ENCODE peak calls at places on chromosomes 11 and 22, in six cellular contexts. O is progenitor cell of endocrine pancreas, S is fibroblast of mammary gland, D is brain microvascular endothelial cell, F is A549, L is natural killer cell. N is an unnamed sample.

GRCh38 chr22:41523464-41524221 is 20.6 kb downstream of the POLR3H start:
- DNase-seq in S (peak; percentile 76), L (no peak), D (peak; percentile 71), O (no peak), F (no peak), N (no peak)

GRCh38 chr11:88534185-88534584 is 196.6 kb upstream of the CTSC start:
- DNase-seq in F (no peak), S (no peak), D (no peak), L (no peak), O (no peak), N (no peak)

GRCh38 chr22:50282361-50283144 is 12.4 kb upstream of the MAPK11 start:
- DNase-seq in L (no peak), O (no peak), S (peak; percentile 34), D (peak; percentile 66), F (peak; percentile 73), N (peak; percentile 79)

GRCh38 chr22:46081831-46082210 is 68.5 kb upstream of the PPARA start:
- DNase-seq in O (no peak), S (no peak), D (no peak), F (no peak), L (no peak), N (no peak)

GRCh38 chr22:30423296-30423958 is 2.1 kb upstream of the MTFP1 start:
- DNase-seq in D (no peak), O (no peak), S (no peak), F (no peak), L (no peak), N (no peak)

GRCh38 chr11:70118642-70119041 is 40.5 kb downstream of the ANO1 start:
- DNase-seq in O (no peak), S (no peak), F (no peak), L (no peak), D (no peak), N (no peak)

GRCh38 chr11:130533113-130533803 is 84.8 kb downstream of the ADAMTS15 start:
- DNase-seq in S (no peak), O (no peak), F (no peak), L (no peak), D (no peak), N (no peak)

GRCh38 chr11:7892751-7893356 is 38.2 kb downstream of the OR10A6 start:
- DNase-seq in D (peak; percentile 46), S (peak; percentile 77), F (peak; percentile 54), O (no peak), L (no peak), N (no peak)

GRCh38 chr22:44550666-44551491 is 52.8 kb upstream of the RTL6 start:
- DNase-seq in D (peak; percentile 82), F (no peak), S (peak; percentile 93), O (no peak), L (no peak), N (peak; percentile 37)

GRCh38 chr11:1391165-1392010 is 1.7 kb downstream of the BRSK2 start:
- DNase-seq in L (no peak), O (no peak), F (no peak), D (no peak), S (no peak), N (peak; percentile 12)

GRCh38 chr22:17198188-17199130 is 20.8 kb downstream of the ADA2 start:
- DNase-seq in S (peak; percentile 9), L (no peak), O (peak; percentile 49), F (no peak), D (no peak), N (peak; percentile 61)

GRCh38 chr11:75035911-75036536 is 47.3 kb downstream of the NEU3 start:
- DNase-seq in S (no peak), O (no peak), D (no peak), F (no peak), L (no peak), N (no peak)

GRCh38 chr11:75911459-75911858 is 96.4 kb downstream of the UVRAG start:
- DNase-seq in O (no peak), S (no peak), L (no peak), D (no peak), F (no peak), N (no peak)

GRCh38 chr22:23225724-23226496 is 45.6 kb downstream of the BCR start:
- DNase-seq in O (no peak), S (peak; percentile 80), D (peak; percentile 21), L (no peak), F (peak; percentile 24), N (no peak)

GRCh38 chr11:96137357-96137756 is 205.6 kb downstream of the MAML2 start:
- DNase-seq in O (no peak), L (no peak), S (no peak), F (no peak), D (no peak), N (no peak)

GRCh38 chr22:36374603-36375024 is 13.2 kb downstream of the MYH9 start:
- DNase-seq in S (peak; percentile 84), L (no peak), O (no peak), D (no peak), F (no peak), N (no peak)

GRCh38 chr11:47854667-47855066 is 6.5 kb upstream of the NUP160 start:
- DNase-seq in L (no peak), S (no peak), D (no peak), O (no peak), F (no peak), N (no peak)

GRCh38 chr11:121780971-121781370 is 328.2 kb upstream of the SORL1-AS1 start:
- DNase-seq in L (no peak), F (no peak), S (no peak), O (no peak), D (no peak), N (no peak)

GRCh38 chr11:46930089-46930488 is 6.5 kb upstream of the CSTPP1 start:
- DNase-seq in F (peak; percentile 50), S (peak; percentile 64), L (no peak), D (peak; percentile 71), O (no peak), N (no peak)

GRCh38 chr11:76216536-76217326 is 10.4 kb upstream of the WNT11 start:
- DNase-seq in L (no peak), O (no peak), F (no peak), D (no peak), S (no peak), N (no peak)

GRCh38 chr11:61924016-61924360 is 6.6 kb upstream of the RAB3IL1 start:
- DNase-seq in L (no peak), O (no peak), S (no peak), F (no peak), D (no peak), N (no peak)

GRCh38 chr11:76172583-76172982 is 33.7 kb downstream of the WNT11 start:
- DNase-seq in O (no peak), F (no peak), L (no peak), S (no peak), D (no peak), N (no peak)

GRCh38 chr11:125154380-125155099 is 10.0 kb upstream of the PKNOX2 start:
- DNase-seq in F (no peak), O (no peak), S (no peak), L (no peak), D (no peak), N (no peak)

DNA sequence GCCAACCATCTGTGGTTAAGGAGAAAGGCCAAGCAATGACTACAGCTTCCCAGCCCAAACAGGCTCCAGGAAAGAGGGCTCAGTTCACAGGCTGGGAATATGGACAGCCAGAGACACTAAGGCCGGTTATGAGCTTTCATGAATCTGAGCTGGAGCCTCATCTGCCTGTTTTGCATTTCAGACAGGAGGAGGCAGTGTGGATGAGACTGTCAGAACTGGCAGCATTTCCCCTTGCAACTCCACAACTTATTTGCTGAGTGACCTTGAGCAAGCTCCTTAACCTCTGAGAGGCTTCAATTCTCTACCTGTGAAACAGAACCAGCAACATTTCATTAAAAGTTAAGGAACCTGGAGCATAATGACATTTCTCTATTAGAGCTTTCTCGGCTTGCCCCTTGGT is 264.0 kb downstream of the ETS1 start:
- DNase-seq in S (peak; percentile 53), F (no peak), D (peak; percentile 25), L (no peak), O (no peak), N (no peak)
- TF ChIP-seq CTCF in S (peak; percentile 48), F (no peak), D (peak; percentile 66), L (peak; percentile 24), O (no peak), N (no peak)

DNA sequence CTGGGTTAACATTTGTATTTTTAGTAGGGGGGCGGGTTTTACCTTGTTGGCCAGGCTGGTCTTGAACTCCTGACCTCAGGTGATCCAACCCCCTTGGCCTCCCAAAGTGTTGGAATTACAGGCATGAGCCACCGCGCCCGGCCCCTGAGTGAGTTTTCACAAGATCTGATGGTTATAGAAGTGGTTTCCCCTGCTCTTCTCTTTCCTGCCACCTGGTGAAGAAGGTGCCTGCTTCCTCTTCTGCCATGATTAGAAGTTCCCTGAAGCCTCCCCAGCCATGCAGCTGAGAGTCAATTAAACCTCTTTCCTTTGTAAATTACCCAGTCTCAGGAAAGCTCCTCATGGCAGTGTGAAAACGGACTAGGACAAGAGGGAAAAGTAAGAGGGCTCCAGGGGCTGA is 259.1 kb upstream of the PLET1 start:
- DNase-seq in S (no peak), L (no peak), F (no peak), D (no peak), O (no peak), N (no peak)
- TF ChIP-seq CTCF in S (no peak), L (no peak), F (no peak), D (no peak), O (no peak), N (no peak)

GRCh38 chr22:38302906-38303305 is 14.3 kb downstream of the CSNK1E start:
- DNase-seq in S (no peak), D (no peak), L (no peak), F (no peak), O (no peak), N (no peak)

GRCh38 chr22:38305481-38306448 is 11.5 kb downstream of the CSNK1E start:
- DNase-seq in S (peak; percentile 77), D (no peak), O (no peak), L (no peak), F (no peak), N (no peak)

GRCh38 chr22:38303974-38304373 is 13.3 kb downstream of the CSNK1E start:
- DNase-seq in S (no peak), F (no peak), D (no peak), L (no peak), O (no peak), N (no peak)

GRCh38 chr22:38300197-38300945 is 16.9 kb downstream of the CSNK1E start:
- DNase-seq in S (no peak), L (no peak), O (no peak), D (no peak), F (no peak), N (no peak)

GRCh38 chr22:38304526-38304925 is 12.7 kb downstream of the CSNK1E start:
- DNase-seq in F (no peak), S (peak; percentile 54), L (no peak), O (no peak), D (peak; percentile 32), N (no peak)
- TF ChIP-seq CTCF in F (no peak), S (peak; percentile 25), L (no peak), O (peak; percentile 10), D (peak; percentile 39), N (no peak)

DNA sequence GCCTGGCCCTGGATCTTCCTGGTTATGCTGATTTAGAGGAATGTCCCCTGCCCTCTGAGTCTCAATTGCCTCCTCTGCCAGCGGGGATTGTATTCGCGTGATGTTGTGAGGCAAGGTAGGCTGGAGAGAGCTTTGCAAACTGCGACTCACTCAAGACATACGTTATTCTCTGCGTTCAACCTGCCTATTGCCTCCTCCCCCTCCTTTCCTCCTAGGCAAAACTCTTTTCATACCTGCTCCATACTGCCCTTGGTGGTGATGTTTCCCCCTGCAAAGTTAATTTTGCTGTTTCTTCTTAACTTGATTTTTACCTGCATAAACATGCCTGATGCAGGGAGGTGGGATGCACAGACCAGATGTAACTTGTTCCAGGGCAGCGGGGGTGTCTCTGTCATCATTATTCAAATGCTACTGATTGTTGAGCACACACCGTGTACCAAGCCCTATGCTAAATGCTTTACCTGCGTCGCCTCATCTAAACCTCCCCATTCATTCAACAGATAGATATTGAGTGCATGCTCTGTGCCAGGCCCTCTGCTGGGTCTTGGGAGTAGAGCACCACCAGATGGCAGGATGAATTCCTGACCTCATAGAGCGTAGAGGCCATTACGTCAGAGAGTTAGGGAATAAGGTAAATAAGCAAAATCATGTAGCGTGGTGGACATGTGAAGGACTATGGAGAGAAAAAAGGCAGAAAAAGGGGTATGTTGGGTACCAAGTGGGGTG is 29.0 kb downstream of the SGSM1 start:
- DNase-seq in D (no peak), S (peak; percentile 16), L (no peak), F (no peak), O (no peak), N (no peak)
- TF ChIP-seq CTCF in D (peak; percentile 32), S (no peak), L (no peak), F (peak; percentile 13), O (peak; percentile 55), N (peak; percentile 28)